ENCODE peak calls at places on chromosome X, in ten cellular contexts. L is ELR; D is activated CD8-positive, alpha-beta memory T cell treated with anti-CD3 and anti-CD28 coated beads for 4 hours; C is T47D; B is foreskin fibroblast; M is progenitor cell of endocrine pancreas; Q is tibial nerve; R is activated T-helper 1 cell treated with Interleukin-2 at 50 U/mL for 16 hours; F is HEK293T; J is T follicular helper cell. N is an unnamed sample.

GRCh38 chrX:147912093-147912801 is 528 bp downstream of the FMR1 start:
- DNase-seq in L (peak; percentile 61), D (no peak), C (peak; percentile 25), B (peak; percentile 15), M (peak; percentile 15), Q (no peak), R (no peak), F (peak; percentile 34), J (no peak), N (no peak)

GRCh38 chrX:154371771-154372300 is 2.6 kb downstream of the FLNA start:
- DNase-seq in L (no peak), D (no peak), C (no peak), B (no peak), M (no peak), Q (no peak), R (no peak), F (no peak), J (no peak), N (no peak)

GRCh38 chrX:130053236-130053635 is 57.1 kb downstream of the ELF4 start:
- DNase-seq in L (no peak), D (no peak), C (no peak), B (no peak), M (no peak), Q (no peak), R (no peak), F (no peak), J (no peak), N (no peak)

GRCh38 chrX:132118361-132118760 is 9.5 kb downstream of the FRMD7 start:
- DNase-seq in L (no peak), D (no peak), C (no peak), B (no peak), M (no peak), Q (no peak), R (no peak), F (no peak), J (no peak), N (no peak)

GRCh38 chrX:1075156-1075555 is 137.3 kb downstream of the CRLF2 start:
- DNase-seq in L (no peak), D (no peak), C (no peak), B (no peak), M (no peak), Q (no peak), R (no peak), F (no peak), J (no peak), N (no peak)

GRCh38 chrX:153870791-153871360 is 15.1 kb downstream of the L1CAM start:
- DNase-seq in L (no peak), D (no peak), C (no peak), B (no peak), M (no peak), Q (no peak), R (no peak), F (no peak), J (no peak), N (no peak)

GRCh38 chrX:97854071-97854470 is 970.4 kb downstream of the RPA4 start:
- DNase-seq in L (no peak), D (no peak), C (no peak), B (no peak), M (no peak), Q (no peak), R (no peak), F (no peak), J (no peak), N (no peak)

GRCh38 chrX:120251471-120252011 is 929 bp downstream of the ZBTB33 start:
- DNase-seq in L (peak; percentile 43), D (no peak), C (peak; percentile 1), B (peak; percentile 5), M (no peak), Q (no peak), R (no peak), F (peak; percentile 31), J (no peak), N (no peak)

GRCh38 chrX:23902419-23902818 is 5.3 kb downstream of the APOO start:
- DNase-seq in L (peak; percentile 72), D (no peak), C (no peak), B (no peak), M (no peak), Q (no peak), R (no peak), F (peak; percentile 39), J (no peak), N (no peak)

GRCh38 chrX:101040197-101040596 is 11.7 kb downstream of the TRMT2B start:
- DNase-seq in L (peak; percentile 3), D (no peak), C (no peak), B (peak; percentile 45), M (no peak), Q (no peak), R (no peak), F (no peak), J (no peak), N (no peak)

GRCh38 chrX:22800360-22800759 is 199.4 kb upstream of the DDX53 start:
- DNase-seq in L (peak; percentile 86), D (no peak), C (no peak), B (peak; percentile 80), M (no peak), Q (no peak), R (no peak), F (no peak), J (no peak), N (no peak)

GRCh38 chrX:136431625-136432024 is 56.1 kb upstream of the BRS3 start:
- DNase-seq in L (no peak), D (no peak), C (no peak), B (no peak), M (no peak), Q (no peak), R (no peak), F (no peak), J (no peak), N (no peak)

GRCh38 chrX:54818221-54818620 is 10.7 kb downstream of the MAGED2 start:
- DNase-seq in L (no peak), D (no peak), C (no peak), B (no peak), M (no peak), Q (no peak), R (no peak), F (no peak), J (no peak), N (no peak)

GRCh38 chrX:68252664-68253063 is 180.6 kb downstream of the OPHN1 start:
- DNase-seq in L (no peak), D (no peak), C (no peak), B (no peak), M (no peak), Q (no peak), R (no peak), F (no peak), J (no peak), N (no peak)

GRCh38 chrX:129825746-129826505 is 17.8 kb downstream of the ZDHHC9 start:
- DNase-seq in L (no peak), D (no peak), C (no peak), B (no peak), M (no peak), Q (no peak), R (no peak), F (no peak), J (no peak), N (no peak)

GRCh38 chrX:74291577-74291963 is 12.4 kb upstream of the ZCCHC13 start:
- DNase-seq in L (no peak), D (no peak), C (no peak), B (no peak), M (no peak), Q (no peak), R (no peak), F (no peak), J (no peak), N (no peak)

GRCh38 chrX:154013614-154014360 is 5.9 kb downstream of the IRAK1 start:
- DNase-seq in L (peak; percentile 47), D (no peak), C (no peak), B (no peak), M (peak; percentile 32), Q (no peak), R (no peak), F (peak; percentile 78), J (no peak), N (peak; percentile 32)

GRCh38 chrX:16687514-16687913 is 25.0 kb downstream of the CTPS2 start:
- DNase-seq in L (no peak), D (no peak), C (no peak), B (no peak), M (no peak), Q (no peak), R (no peak), F (no peak), J (no peak), N (no peak)

GRCh38 chrX:110383414-110383813 is 24.8 kb downstream of the RTL9 start:
- DNase-seq in L (peak; percentile 74), D (no peak), C (no peak), B (peak; percentile 66), M (no peak), Q (no peak), R (no peak), F (no peak), J (no peak), N (no peak)

GRCh38 chrX:141133272-141133671 is 43.7 kb downstream of the LDOC1 start:
- DNase-seq in L (no peak), D (no peak), C (no peak), B (no peak), M (no peak), Q (no peak), R (no peak), F (no peak), J (no peak), N (no peak)

GRCh38 chrX:13046035-13046851 is 1.8 kb upstream of the FAM9C start:
- DNase-seq in L (no peak), D (no peak), C (no peak), B (no peak), M (no peak), Q (no peak), R (no peak), F (no peak), J (no peak), N (no peak)

GRCh38 chrX:70433848-70434351 is 10.7 kb upstream of the DLG3 start:
- DNase-seq in L (peak; percentile 58), D (peak; percentile 40), C (peak; percentile 37), B (no peak), M (peak; percentile 60), Q (peak; percentile 20), R (peak; percentile 56), F (peak; percentile 82), J (peak; percentile 57), N (peak; percentile 64)

GRCh38 chrX:77917294-77917933 is 6.9 kb downstream of the ATP7A start:
- DNase-seq in L (no peak), D (no peak), C (no peak), B (no peak), M (no peak), Q (no peak), R (no peak), F (no peak), J (no peak), N (no peak)

GRCh38 chrX:12210196-12210815 is 72.0 kb downstream of the FRMPD4 start:
- DNase-seq in L (peak; percentile 84), D (no peak), C (no peak), B (peak; percentile 54), M (no peak), Q (peak; percentile 12), R (no peak), F (no peak), J (no peak), N (no peak)

GRCh38 chrX:68571292-68572256 is 72.7 kb downstream of the YIPF6 start:
- DNase-seq in L (peak; percentile 82), D (no peak), C (no peak), B (peak; percentile 37), M (no peak), Q (no peak), R (no peak), F (no peak), J (no peak), N (no peak)

GRCh38 chrX:1534321-1535168 is 2.4 kb downstream of the P2RY8 start:
- DNase-seq in L (no peak), D (no peak), C (no peak), B (no peak), M (no peak), Q (no peak), R (no peak), F (no peak), J (no peak), N (no peak)

GRCh38 chrX:64394874-64395567 is at the start of gene MTMR8:
- DNase-seq in L (peak; percentile 2), D (peak; percentile 59), C (peak; percentile 9), B (no peak), M (peak; percentile 56), Q (peak; percentile 61), R (peak; percentile 58), F (peak; percentile 86), J (peak; percentile 70), N (peak; percentile 66)

GRCh38 chrX:120301497-120301896 is 9.8 kb downstream of the TMEM255A start:
- DNase-seq in L (no peak), D (no peak), C (no peak), B (no peak), M (no peak), Q (no peak), R (no peak), F (no peak), J (no peak), N (no peak)

N was measured in T-helper 17 cell.